ENCODE peak calls at places on chromosomes 7 and 10, in four cellular contexts. Q, T, D and A are unnamed samples.

GRCh38 chr7:77276120-77276519 is 76.5 kb upstream of the FGL2 start:
- DNase-seq in Q (no peak), T (no peak), D (no peak), A (no peak)

GRCh38 chr7:28016297-28016696 is 164.3 kb downstream of the JAZF1 start:
- DNase-seq in D (no peak), T (no peak), Q (no peak), A (no peak)

GRCh38 chr7:105011771-105012502 is 2.1 kb upstream of the KMT2E start:
- DNase-seq in T (no peak), Q (peak; percentile 61), D (no peak), A (no peak)

GRCh38 chr7:44978511-44979366 is at the start of gene MYO1G:
- DNase-seq in T (peak; percentile 88), D (no peak), Q (no peak), A (no peak)

GRCh38 chr7:136698977-136699376 is 169.5 kb upstream of the CHRM2 start:
- DNase-seq in D (no peak), T (no peak), Q (no peak), A (no peak)

GRCh38 chr10:15182541-15183207 is 14.2 kb upstream of the NMT2 start:
- DNase-seq in T (no peak), Q (no peak), D (no peak), A (no peak)

GRCh38 chr7:25432807-25433206 is 204.5 kb upstream of the NPVF start:
- DNase-seq in Q (no peak), T (no peak), D (no peak), A (no peak)

GRCh38 chr10:79239275-79239779 is 107.9 kb upstream of the PPIF start:
- DNase-seq in D (peak; percentile 50), T (no peak), Q (peak; percentile 73), A (no peak)

GRCh38 chr7:80677629-80678028 is 39.2 kb downstream of the CD36 start:
- DNase-seq in Q (no peak), D (no peak), T (no peak), A (no peak)

GRCh38 chr7:106217089-106217542 is 67.7 kb downstream of the NAMPT start:
- DNase-seq in D (no peak), T (no peak), Q (peak; percentile 23), A (no peak)

GRCh38 chr10:97371696-97372095 is 29.4 kb downstream of the RRP12 start:
- DNase-seq in Q (no peak), D (no peak), T (no peak), A (no peak)

GRCh38 chr10:112221545-112221944 is 38.0 kb upstream of the GPAM start:
- DNase-seq in Q (no peak), D (no peak), T (no peak), A (no peak)

GRCh38 chr7:35253182-35253679 is 669 bp downstream of the TBX20 start:
- DNase-seq in D (peak; percentile 84), T (no peak), Q (no peak), A (no peak)

GRCh38 chr10:29881811-29882210 is 177.6 kb downstream of the JCAD start:
- DNase-seq in Q (no peak), D (no peak), T (no peak), A (no peak)
- TF ChIP-seq TAF1 in Q (no peak), D (no peak), T (no peak), A (no peak)

DNA sequence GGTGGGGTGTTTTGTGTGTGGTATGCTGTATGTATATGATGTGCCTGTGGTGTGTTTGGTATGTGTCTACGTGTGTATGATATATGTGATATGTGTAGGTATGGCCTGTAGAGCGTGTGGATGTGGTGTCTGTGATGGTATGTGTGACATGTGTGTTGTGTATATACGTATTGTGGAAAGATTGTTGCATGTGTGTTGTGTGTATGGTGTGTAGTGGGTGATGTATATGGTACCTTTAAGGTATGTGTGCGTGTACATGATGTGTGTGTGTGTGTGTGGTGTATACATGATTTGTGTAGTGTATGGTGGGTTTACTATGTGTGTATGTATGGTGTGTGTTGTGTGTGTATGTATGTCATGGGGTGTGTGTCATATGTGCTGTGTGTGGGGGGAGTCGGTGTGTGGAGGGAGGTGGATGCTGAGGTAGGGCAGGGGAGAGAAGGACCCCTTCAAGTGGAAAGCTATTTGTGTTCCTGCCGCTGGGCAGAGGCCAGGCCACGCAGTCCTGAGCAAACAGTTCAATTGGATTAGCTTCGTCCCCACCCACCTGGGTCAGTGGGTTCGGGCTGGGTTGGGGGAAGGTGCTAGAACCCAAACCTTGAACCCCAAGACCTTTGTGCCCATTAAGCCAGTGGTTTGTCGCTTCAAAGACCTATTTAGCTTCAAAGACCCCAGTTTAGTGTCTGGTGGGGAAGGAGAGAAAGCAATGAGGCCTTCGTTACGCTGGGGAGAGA is 1.9 kb upstream of the TRPV6 start:
- DNase-seq in D (no peak), T (no peak), Q (no peak), A (no peak)
- TF ChIP-seq TAF1 in D (no peak), T (no peak), Q (no peak), A (no peak)

DNA sequence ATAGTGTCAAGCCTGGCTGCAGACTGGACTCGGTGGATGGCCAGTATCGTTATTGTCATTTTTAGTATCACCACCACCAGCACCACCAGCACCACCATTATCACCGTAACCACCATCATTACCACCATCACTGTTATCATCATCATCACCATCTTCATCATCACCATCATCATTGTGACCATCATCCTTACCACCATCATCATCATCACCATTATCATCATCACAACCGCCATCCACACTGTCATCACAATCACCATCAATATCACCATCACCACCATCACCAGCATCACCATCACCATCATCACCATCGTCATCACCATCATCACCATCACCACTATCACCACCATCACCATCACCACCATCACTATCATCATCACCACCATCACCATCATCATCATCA is 65.6 kb downstream of the FOXL3 start:
- DNase-seq in Q (no peak), T (no peak), D (no peak), A (no peak)
- TF ChIP-seq TAF1 in Q (no peak), T (no peak), D (no peak), A (no peak)

GRCh38 chr7:112410087-112410486 is 40.2 kb upstream of the IFRD1 start:
- DNase-seq in Q (no peak), T (no peak), D (no peak), A (no peak)

GRCh38 chr7:112419543-112420130 is 30.6 kb upstream of the IFRD1 start:
- DNase-seq in T (no peak), D (no peak), Q (no peak), A (no peak)

GRCh38 chr7:112416127-112416526 is 34.1 kb upstream of the IFRD1 start:
- DNase-seq in Q (no peak), T (no peak), D (no peak), A (no peak)

GRCh38 chr7:112411186-112411795 is 39.0 kb upstream of the IFRD1 start:
- DNase-seq in D (peak; percentile 64), Q (no peak), T (no peak), A (no peak)

DNA sequence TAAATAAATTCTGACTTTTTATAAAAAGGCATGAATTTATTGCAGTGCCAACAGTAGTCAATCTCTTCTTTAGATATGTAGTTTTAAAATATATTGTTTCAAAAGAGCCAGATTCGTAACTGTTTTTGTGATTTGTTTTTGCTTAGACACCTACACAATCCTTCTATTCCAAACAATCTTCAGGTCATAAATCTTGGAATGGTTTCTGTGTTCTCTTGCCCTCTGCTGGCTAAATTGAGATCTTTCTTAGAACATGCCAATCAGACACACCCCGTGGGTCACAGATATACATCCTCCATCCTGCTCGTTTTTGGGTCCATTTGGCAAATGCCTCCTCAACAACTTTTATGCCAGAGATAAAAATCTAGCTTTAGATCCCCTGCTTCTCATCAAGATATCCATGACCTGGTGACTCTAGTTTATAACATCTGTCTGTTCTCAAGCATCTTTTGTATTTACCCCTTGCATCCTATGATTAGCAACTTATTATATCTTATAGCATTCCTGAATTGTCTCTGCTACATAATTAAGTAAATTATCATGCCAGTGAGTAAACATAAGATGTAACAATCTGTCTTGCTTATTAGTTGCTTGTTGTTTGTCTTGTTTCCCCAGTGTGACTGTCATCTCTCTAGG is 35.3 kb upstream of the IFRD1 start:
- DNase-seq in Q (peak; percentile 63), D (peak; percentile 57), T (no peak), A (no peak)
- TF ChIP-seq TAF1 in Q (no peak), D (no peak), T (no peak), A (no peak)

GRCh38 chr7:138233189-138233588 is 156.9 kb downstream of the AKR1D1 start:
- DNase-seq in D (no peak), Q (no peak), T (no peak), A (no peak)
- TF ChIP-seq TAF1 in D (no peak), Q (no peak), T (no peak), A (no peak)

DNA sequence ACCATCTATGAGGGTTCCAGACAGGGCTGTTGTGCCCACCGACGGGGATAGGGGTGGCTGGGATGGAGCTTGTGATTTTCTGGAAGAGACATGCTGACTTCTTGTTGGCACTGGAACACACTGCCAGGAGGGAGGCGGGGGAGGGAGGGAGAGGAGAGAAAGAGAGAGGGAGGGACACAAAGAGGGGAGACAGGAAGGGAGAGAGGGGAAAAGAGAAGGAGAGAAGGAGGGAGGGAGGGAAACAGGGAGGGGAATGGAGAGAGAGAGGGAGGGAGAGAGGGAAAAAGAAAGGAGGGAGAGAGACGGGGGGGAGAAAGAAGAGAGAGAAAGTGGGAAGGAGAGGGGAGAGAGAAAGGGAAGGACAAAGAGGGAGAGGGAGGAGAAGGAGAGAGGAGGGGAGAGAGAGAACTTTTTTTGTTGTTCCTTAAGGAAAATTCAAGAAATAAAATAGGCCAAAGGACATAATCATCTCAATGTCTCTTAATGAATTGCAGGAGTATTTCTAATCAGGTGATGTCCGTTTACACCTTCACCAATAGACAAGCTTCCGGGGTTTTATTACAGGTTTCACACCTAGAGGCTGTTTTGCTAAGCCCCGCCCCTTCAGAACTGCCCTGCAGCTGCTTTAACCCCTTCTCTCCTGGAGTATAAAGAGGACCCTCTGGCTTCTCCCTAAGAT is 82.2 kb upstream of the GTF2IRD1 start:
- DNase-seq in T (no peak), D (no peak), Q (peak; percentile 49), A (no peak)
- TF ChIP-seq TAF1 in T (no peak), D (no peak), Q (no peak), A (no peak)